ENCODE peak calls at places on chromosomes 1 and 21, in nine cellular contexts. B is thoracic aorta, T is AG09319, R is body of pancreas, K is cardiac muscle cell, V is neural progenitor cell, M is PC-3, Z is mesothelial cell of epicardium, J is IMR-90. H is an unnamed sample.

GRCh38 chr1:9169601-9170137 is 40.8 kb upstream of the GPR157 start:
- DNase-seq in M (no peak), T (no peak), Z (no peak), J (no peak), R (no peak), K (no peak), B (no peak), V (no peak), H (no peak)

GRCh38 chr1:42191319-42191718 is 26.8 kb upstream of the GUCA2A start:
- DNase-seq in J (no peak), B (no peak), Z (no peak), K (no peak), V (no peak), R (no peak), M (no peak), T (no peak), H (no peak)

GRCh38 chr1:70553192-70553956 is 142.3 kb downstream of the CTH start:
- DNase-seq in V (no peak), J (no peak), Z (no peak), M (no peak), R (no peak), T (no peak), K (no peak), B (no peak), H (no peak)

GRCh38 chr1:227245613-227246320 is 72.5 kb downstream of the CDC42BPA start:
- DNase-seq in K (no peak), V (no peak), J (no peak), B (no peak), R (no peak), Z (no peak), T (no peak), M (no peak), H (no peak)

GRCh38 chr1:225137981-225138380 is 208.5 kb downstream of the DNAH14 start:
- DNase-seq in M (no peak), K (no peak), B (no peak), Z (no peak), V (no peak), T (no peak), J (no peak), R (no peak), H (no peak)

GRCh38 chr1:44524180-44524579 is 119.1 kb downstream of the RNF220 start:
- DNase-seq in V (peak), Z (no peak), J (no peak), T (no peak), R (no peak), K (no peak), B (no peak), M (no peak), H (no peak)

GRCh38 chr1:12316331-12316730 is 86.5 kb downstream of the VPS13D start:
- DNase-seq in J (peak), B (no peak), V (no peak), Z (no peak), K (no peak), R (no peak), M (no peak), T (no peak), H (no peak)

GRCh38 chr1:31955917-31956736 is 18.0 kb upstream of the PTP4A2 start:
- DNase-seq in M (peak), T (peak), V (peak), R (peak), J (peak), Z (peak), K (peak), B (peak), H (peak)

GRCh38 chr1:18182518-18183160 is 75.0 kb downstream of the IGSF21 start:
- DNase-seq in T (no peak), M (no peak), J (no peak), K (peak), B (peak), R (no peak), Z (no peak), V (no peak), H (no peak)

GRCh38 chr21:27067226-27067625 is 100.3 kb upstream of the ADAMTS5 start:
- DNase-seq in T (no peak), V (no peak), K (no peak), R (no peak), J (no peak), Z (no peak), B (no peak), M (no peak), H (no peak)

GRCh38 chr1:40014253-40014706 is 26.2 kb upstream of the CAP1 start:
- DNase-seq in Z (no peak), T (no peak), J (peak), V (no peak), M (peak), R (no peak), K (no peak), B (no peak), H (no peak)

GRCh38 chr21:34807881-34808568 is 139.2 kb downstream of the CLIC6 start:
- DNase-seq in V (no peak), Z (no peak), M (peak), R (no peak), B (no peak), J (peak), T (peak), K (no peak), H (peak)

GRCh38 chr1:54459714-54460113 is 53.5 kb upstream of the SSBP3 start:
- DNase-seq in B (no peak), M (no peak), V (no peak), Z (no peak), K (peak), J (no peak), R (no peak), T (no peak), H (no peak)

GRCh38 chr1:4681026-4681425 is 26.6 kb downstream of the AJAP1 start:
- DNase-seq in R (no peak), J (no peak), M (no peak), T (no peak), Z (no peak), V (no peak), K (no peak), B (no peak), H (no peak)

GRCh38 chr1:246734861-246735260 is 10.7 kb downstream of the SCCPDH start:
- DNase-seq in Z (no peak), V (no peak), J (no peak), B (no peak), K (no peak), R (no peak), M (no peak), T (no peak), H (no peak)

GRCh38 chr1:45608475-45609156 is 15.2 kb downstream of the CCDC17 start:
- DNase-seq in K (no peak), T (no peak), V (no peak), J (no peak), Z (no peak), B (no peak), R (no peak), M (no peak), H (no peak)

GRCh38 chr1:151799179-151800022 is 5.8 kb downstream of the LINGO4 start:
- DNase-seq in J (no peak), B (no peak), K (no peak), T (no peak), Z (no peak), M (no peak), R (no peak), V (peak), H (no peak)

GRCh38 chr1:92832537-92833160 is 809 bp downstream of the RPL5 start:
- DNase-seq in Z (no peak), B (no peak), J (no peak), K (no peak), V (no peak), R (no peak), T (no peak), M (no peak), H (no peak)

GRCh38 chr1:25732821-25733220 is 67.2 kb upstream of the SELENON start:
- DNase-seq in J (no peak), R (no peak), T (no peak), V (no peak), M (no peak), B (no peak), K (no peak), Z (no peak), H (no peak)

GRCh38 chr1:41536296-41536695 is 51.8 kb upstream of the EDN2 start:
- DNase-seq in R (peak), B (no peak), J (no peak), Z (no peak), K (no peak), V (no peak), T (no peak), M (no peak), H (no peak)

GRCh38 chr1:59692591-59692990 is 122.2 kb upstream of the HOOK1 start:
- DNase-seq in T (peak), M (no peak), Z (no peak), R (no peak), V (no peak), K (no peak), B (no peak), J (peak), H (no peak)

GRCh38 chr1:81484284-81484683 is 316.4 kb upstream of the ADGRL2 start:
- DNase-seq in V (no peak), K (no peak), T (no peak), M (no peak), B (no peak), R (no peak), Z (no peak), J (no peak), H (no peak)

GRCh38 chr1:38527373-38527966 is 332.1 kb downstream of the RRAGC start:
- DNase-seq in R (peak), K (no peak), V (no peak), Z (no peak), T (no peak), B (no peak), M (peak), J (no peak), H (peak)

GRCh38 chr1:18938707-18939070 is 17.8 kb downstream of the IFFO2 start:
- DNase-seq in Z (no peak), B (no peak), R (no peak), J (no peak), M (no peak), T (no peak), K (no peak), V (no peak), H (no peak)

GRCh38 chr1:88060112-88060673 is 623.9 kb upstream of the PKN2 start:
- DNase-seq in B (no peak), M (no peak), V (no peak), J (no peak), K (no peak), Z (no peak), T (no peak), R (no peak), H (no peak)

GRCh38 chr21:15301736-15302135 is 236.9 kb upstream of the NRIP1 start:
- DNase-seq in K (no peak), Z (no peak), J (no peak), T (no peak), V (no peak), R (no peak), B (no peak), M (peak), H (no peak)

GRCh38 chr1:220409751-220410370 is 118.1 kb upstream of the MARK1 start:
- DNase-seq in B (no peak), Z (no peak), J (no peak), M (no peak), T (no peak), R (no peak), V (peak), K (no peak), H (no peak)

GRCh38 chr1:6016191-6016865 is 24.1 kb upstream of the NPHP4 start:
- DNase-seq in V (no peak), J (peak), Z (no peak), B (no peak), M (peak), R (no peak), K (no peak), T (no peak), H (no peak)

GRCh38 chr1:177568702-177569101 is 397.9 kb downstream of the BRINP2 start:
- DNase-seq in M (no peak), Z (no peak), K (no peak), V (peak), B (no peak), R (no peak), T (no peak), J (no peak), H (no peak)

GRCh38 chr1:36176151-36176949 is 20.4 kb downstream of the MAP7D1 start:
- DNase-seq in T (no peak), Z (no peak), K (no peak), V (peak), B (no peak), J (no peak), R (no peak), M (no peak), H (no peak)
- TF ChIP-seq CTCF in T (no peak), Z (no peak), K (no peak), V (peak), B (no peak), J (no peak), R (no peak), M (no peak), H (no peak)

GRCh38 chr1:160837558-160838205 is 25.0 kb downstream of the CD244 start:
- DNase-seq in B (no peak), Z (no peak), K (no peak), T (no peak), R (no peak), M (peak), V (peak), J (no peak), H (peak)
- TF ChIP-seq CTCF in B (no peak), Z (no peak), K (no peak), T (no peak), R (no peak), M (no peak), V (no peak), J (no peak), H (peak)

DNA sequence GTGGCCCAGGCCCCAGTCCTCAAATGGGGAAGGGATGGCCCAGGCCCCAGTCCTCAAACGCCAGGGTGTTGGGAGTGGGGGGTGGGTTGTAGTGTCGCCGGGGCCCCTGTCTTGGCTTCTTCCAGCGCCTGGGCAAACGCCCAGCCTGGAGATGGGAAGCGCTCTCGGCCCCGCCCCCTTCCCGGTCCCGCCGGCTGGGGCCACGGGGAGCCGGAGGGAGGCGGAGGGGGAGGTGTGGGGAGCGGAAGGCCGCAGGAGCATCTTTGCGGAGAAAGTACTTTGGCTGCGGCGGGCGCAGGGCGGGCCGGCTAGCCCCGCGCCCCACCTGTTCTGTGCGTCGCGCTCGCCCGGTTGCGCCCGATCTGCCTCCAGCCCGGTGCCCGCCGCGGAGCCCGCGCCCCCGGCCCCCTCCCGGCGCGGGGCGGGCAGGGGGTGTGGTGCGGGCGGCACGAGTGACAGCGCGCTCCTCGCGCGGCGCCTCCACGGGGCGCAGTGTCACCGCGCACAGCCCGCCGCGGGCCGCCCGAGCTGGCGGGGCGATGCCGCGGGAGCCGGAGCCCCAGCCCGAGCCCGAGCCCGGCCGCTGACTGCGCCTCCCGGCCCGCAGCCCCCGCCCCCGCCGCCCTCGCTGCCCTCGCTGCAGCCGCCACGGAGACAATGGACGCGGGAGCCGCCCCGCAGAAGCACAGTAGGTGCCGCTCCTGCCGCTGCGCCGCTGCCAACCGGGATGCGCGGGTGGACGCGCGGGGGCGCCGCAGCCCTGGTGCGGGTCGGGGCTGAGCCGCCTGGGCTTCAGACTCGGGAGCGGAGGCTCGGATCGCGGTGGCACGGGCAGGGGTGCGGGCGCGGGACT is 31.1 kb upstream of the PEX10 start:
- DNase-seq in K (peak), J (no peak), B (no peak), V (peak), Z (no peak), M (peak), R (no peak), T (no peak), H (no peak)
- TF ChIP-seq CTCF in K (no peak), J (peak), B (no peak), V (peak), Z (no peak), M (peak), R (no peak), T (no peak), H (no peak)

GRCh38 chr1:14363707-14364413 is 234.6 kb upstream of the KAZN start:
- DNase-seq in K (no peak), Z (no peak), J (no peak), R (no peak), M (peak), V (no peak), T (no peak), B (no peak), H (no peak)
- TF ChIP-seq CTCF in K (no peak), Z (no peak), J (no peak), R (no peak), M (peak), V (peak), T (peak), B (no peak), H (no peak)

GRCh38 chr1:229843627-229844238 is 217.7 kb downstream of the URB2 start:
- DNase-seq in R (peak), Z (no peak), M (peak), B (no peak), V (no peak), T (no peak), J (no peak), K (no peak), H (no peak)
- TF ChIP-seq CTCF in R (no peak), Z (no peak), M (peak), B (no peak), V (no peak), T (peak), J (no peak), K (peak), H (no peak)

GRCh38 chr1:27325286-27325685 is 3.3 kb downstream of the TMEM222 start:
- DNase-seq in T (no peak), Z (no peak), R (no peak), B (no peak), J (no peak), M (no peak), V (no peak), K (no peak), H (no peak)

GRCh38 chr1:27318137-27318536 is 3.8 kb upstream of the TMEM222 start:
- DNase-seq in Z (no peak), T (no peak), R (no peak), V (no peak), B (no peak), K (no peak), M (no peak), J (no peak), H (no peak)

GRCh38 chr1:27318596-27318995 is 3.4 kb upstream of the TMEM222 start:
- DNase-seq in B (no peak), J (peak), K (peak), R (no peak), Z (no peak), M (no peak), T (peak), V (no peak), H (no peak)

GRCh38 chr1:27322569-27323116 is 680 bp downstream of the TMEM222 start:
- DNase-seq in B (no peak), Z (no peak), K (no peak), J (no peak), V (no peak), R (no peak), M (no peak), T (no peak), H (no peak)

GRCh38 chr1:27321813-27322568 is at the start of gene TMEM222:
- DNase-seq in B (peak), J (peak), K (peak), T (peak), Z (peak), M (peak), V (peak), R (peak), H (peak)
- TF ChIP-seq CTCF in B (no peak), J (peak), K (peak), T (peak), Z (no peak), M (no peak), V (no peak), R (no peak), H (no peak)

GRCh38 chr1:74767490-74767889 is 34.5 kb downstream of the TYW3 start:
- DNase-seq in J (peak), M (peak), R (no peak), K (no peak), V (peak), T (no peak), Z (no peak), B (no peak), H (no peak)
- TF ChIP-seq CTCF in J (peak), M (peak), R (no peak), K (peak), V (peak), T (peak), Z (peak), B (no peak), H (no peak)

GRCh38 chr1:112060266-112060665 is 70.8 kb upstream of the KCND3 start:
- DNase-seq in J (no peak), Z (no peak), K (no peak), R (no peak), B (no peak), V (no peak), T (no peak), M (no peak), H (no peak)

GRCh38 chr1:112058815-112059450 is 69.5 kb upstream of the KCND3 start:
- DNase-seq in R (no peak), T (no peak), J (no peak), K (peak), B (no peak), M (no peak), V (peak), Z (no peak), H (no peak)

GRCh38 chr1:112057736-112058135 is 68.3 kb upstream of the KCND3 start:
- DNase-seq in B (no peak), V (no peak), Z (no peak), R (no peak), T (no peak), K (no peak), M (no peak), J (no peak), H (no peak)

GRCh38 chr1:112056354-112056753 is 66.9 kb upstream of the KCND3 start:
- DNase-seq in M (no peak), J (no peak), R (no peak), B (no peak), V (no peak), K (peak), T (no peak), Z (no peak), H (no peak)

GRCh38 chr1:112054504-112054903 is 65.0 kb upstream of the KCND3 start:
- DNase-seq in V (no peak), R (no peak), M (no peak), Z (no peak), J (no peak), K (no peak), B (no peak), T (no peak), H (no peak)
- TF ChIP-seq CTCF in V (no peak), R (no peak), M (no peak), Z (no peak), J (no peak), K (no peak), B (no peak), T (no peak), H (no peak)

GRCh38 chr1:236064674-236065508 is at the start of gene NID1:
- DNase-seq in Z (peak), R (peak), K (peak), V (peak), B (peak), T (peak), J (peak), M (peak), H (peak)
- TF ChIP-seq CTCF in Z (no peak), R (no peak), K (peak), V (peak), B (peak), T (peak), J (peak), M (no peak), H (peak)

DNA sequence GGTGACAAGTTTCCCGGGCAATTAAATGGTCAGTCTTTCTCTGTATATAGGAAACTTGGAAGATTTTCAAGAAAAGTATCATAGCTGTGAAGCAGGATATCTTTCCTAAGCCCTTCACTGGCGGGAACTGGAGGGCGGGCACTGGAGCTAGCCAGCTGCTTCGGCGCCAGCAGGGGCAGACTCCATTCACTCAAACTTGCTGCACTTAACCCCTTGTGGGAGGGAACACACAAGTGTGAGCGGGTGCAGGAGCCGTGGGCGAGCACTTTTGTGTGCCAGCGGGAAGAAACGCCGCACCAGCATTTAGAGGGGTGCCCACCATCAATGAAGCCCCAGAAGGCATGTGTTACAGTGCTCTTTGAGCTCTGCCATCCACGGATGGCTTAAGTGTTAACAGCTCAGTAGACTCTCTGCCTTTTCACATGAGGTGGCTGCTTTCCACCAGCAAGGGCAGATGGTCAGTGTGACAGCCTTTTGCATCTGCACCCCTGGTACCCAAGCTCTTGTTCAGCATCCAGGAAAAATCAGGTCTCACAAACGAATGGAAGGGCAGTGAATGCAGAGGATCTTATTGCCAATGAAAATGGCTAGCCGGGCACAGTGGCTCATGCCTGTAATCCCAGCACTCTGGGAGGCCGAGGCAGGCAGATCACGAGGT is 232.0 kb upstream of the KAZN start:
- DNase-seq in K (peak), R (no peak), B (no peak), T (no peak), M (no peak), V (peak), Z (no peak), J (no peak), H (no peak)
- TF ChIP-seq CTCF in K (peak), R (no peak), B (no peak), T (peak), M (no peak), V (peak), Z (no peak), J (no peak), H (no peak)